ENCODE peak calls at places on chromosomes 3 and 15, in seven cellular contexts. One of them, this sample, is unnamed.

GRCh38 chr3:54574906-54575305 is 353.0 kb downstream of the LRTM1 start:
- DNase-seq in MM.1S: no peak
- DNase-seq in omental fat pad: no peak
- DNase-seq in breast epithelium: no peak
- DNase-seq in GM12864: no peak
- DNase-seq in BJ: no peak
- DNase-seq in fibroblast of pulmonary artery: no peak
- DNase-seq in this sample: no peak

GRCh38 chr3:18425641-18426403 is 683 bp upstream of the SATB1 start:
- DNase-seq in MM.1S: no peak
- DNase-seq in omental fat pad: no peak
- DNase-seq in breast epithelium: peak; percentile 54
- DNase-seq in GM12864: no peak
- DNase-seq in BJ: no peak
- DNase-seq in fibroblast of pulmonary artery: peak; percentile 5
- DNase-seq in this sample: no peak

GRCh38 chr3:58216496-58217197 is 5.9 kb upstream of the DNASE1L3 start:
- DNase-seq in MM.1S: no peak
- DNase-seq in omental fat pad: no peak
- DNase-seq in breast epithelium: no peak
- DNase-seq in GM12864: no peak
- DNase-seq in BJ: no peak
- DNase-seq in fibroblast of pulmonary artery: no peak
- DNase-seq in this sample: no peak

GRCh38 chr3:37729119-37729518 is 132.6 kb upstream of the CTDSPL start:
- DNase-seq in MM.1S: no peak
- DNase-seq in omental fat pad: no peak
- DNase-seq in breast epithelium: no peak
- DNase-seq in GM12864: no peak
- DNase-seq in BJ: no peak
- DNase-seq in fibroblast of pulmonary artery: peak; percentile 15
- DNase-seq in this sample: peak; percentile 27

GRCh38 chr15:58306591-58307312 is 125.0 kb upstream of the LIPC start:
- DNase-seq in MM.1S: no peak
- DNase-seq in omental fat pad: no peak
- DNase-seq in breast epithelium: no peak
- DNase-seq in GM12864: no peak
- DNase-seq in BJ: no peak
- DNase-seq in fibroblast of pulmonary artery: peak; percentile 31
- DNase-seq in this sample: no peak

GRCh38 chr3:41581700-41582099 is 380.2 kb downstream of the ULK4 start:
- DNase-seq in MM.1S: peak; percentile 74
- DNase-seq in omental fat pad: no peak
- DNase-seq in breast epithelium: no peak
- DNase-seq in GM12864: peak; percentile 77
- DNase-seq in BJ: no peak
- DNase-seq in fibroblast of pulmonary artery: no peak
- DNase-seq in this sample: no peak

GRCh38 chr3:105349988-105350387 is 16.7 kb upstream of the ALCAM start:
- DNase-seq in MM.1S: no peak
- DNase-seq in omental fat pad: no peak
- DNase-seq in breast epithelium: no peak
- DNase-seq in GM12864: no peak
- DNase-seq in BJ: no peak
- DNase-seq in fibroblast of pulmonary artery: no peak
- DNase-seq in this sample: no peak

GRCh38 chr3:62876064-62876463 is 848 bp upstream of the CADPS start:
- DNase-seq in MM.1S: peak; percentile 80
- DNase-seq in omental fat pad: no peak
- DNase-seq in breast epithelium: no peak
- DNase-seq in GM12864: no peak
- DNase-seq in BJ: no peak
- DNase-seq in fibroblast of pulmonary artery: peak; percentile 60
- DNase-seq in this sample: peak; percentile 42

GRCh38 chr3:141797819-141798405 is 34.7 kb downstream of the GRK7 start:
- DNase-seq in MM.1S: no peak
- DNase-seq in omental fat pad: no peak
- DNase-seq in breast epithelium: no peak
- DNase-seq in GM12864: no peak
- DNase-seq in BJ: no peak
- DNase-seq in fibroblast of pulmonary artery: no peak
- DNase-seq in this sample: no peak

GRCh38 chr3:40615110-40615915 is 90.6 kb downstream of the ZNF621 start:
- DNase-seq in MM.1S: no peak
- DNase-seq in omental fat pad: no peak
- DNase-seq in breast epithelium: no peak
- DNase-seq in GM12864: no peak
- DNase-seq in BJ: no peak
- DNase-seq in fibroblast of pulmonary artery: no peak
- DNase-seq in this sample: no peak

GRCh38 chr3:28916713-28917499 is 364.0 kb upstream of the RBMS3 start:
- DNase-seq in MM.1S: peak; percentile 95
- DNase-seq in omental fat pad: no peak
- DNase-seq in breast epithelium: no peak
- DNase-seq in GM12864: peak; percentile 60
- DNase-seq in BJ: no peak
- DNase-seq in fibroblast of pulmonary artery: peak; percentile 89
- DNase-seq in this sample: peak; percentile 80

GRCh38 chr3:11556851-11557644 is 86.7 kb downstream of the VGLL4 start:
- DNase-seq in MM.1S: no peak
- DNase-seq in omental fat pad: no peak
- DNase-seq in breast epithelium: peak; percentile 48
- DNase-seq in GM12864: no peak
- DNase-seq in BJ: no peak
- DNase-seq in fibroblast of pulmonary artery: peak; percentile 86
- DNase-seq in this sample: peak; percentile 97

GRCh38 chr3:126525853-126526667 is 2.1 kb downstream of the CHST13 start:
- DNase-seq in MM.1S: no peak
- DNase-seq in omental fat pad: no peak
- DNase-seq in breast epithelium: no peak
- DNase-seq in GM12864: no peak
- DNase-seq in BJ: no peak
- DNase-seq in fibroblast of pulmonary artery: no peak
- DNase-seq in this sample: no peak

GRCh38 chr3:76369170-76369569 is 583.8 kb upstream of the ZNF717 start:
- DNase-seq in MM.1S: no peak
- DNase-seq in omental fat pad: no peak
- DNase-seq in breast epithelium: no peak
- DNase-seq in GM12864: no peak
- DNase-seq in BJ: no peak
- DNase-seq in fibroblast of pulmonary artery: peak; percentile 7
- DNase-seq in this sample: peak; percentile 48

GRCh38 chr3:173066044-173066679 is 74.9 kb downstream of the SPATA16 start:
- DNase-seq in MM.1S: peak; percentile 58
- DNase-seq in omental fat pad: no peak
- DNase-seq in breast epithelium: no peak
- DNase-seq in GM12864: no peak
- DNase-seq in BJ: no peak
- DNase-seq in fibroblast of pulmonary artery: peak; percentile 81
- DNase-seq in this sample: peak; percentile 11

GRCh38 chr15:38202356-38202755 is 50.3 kb upstream of the SPRED1 start:
- DNase-seq in MM.1S: no peak
- DNase-seq in omental fat pad: no peak
- DNase-seq in breast epithelium: no peak
- DNase-seq in GM12864: no peak
- DNase-seq in BJ: no peak
- DNase-seq in fibroblast of pulmonary artery: no peak
- DNase-seq in this sample: no peak

GRCh38 chr3:17115186-17115585 is 230.4 kb downstream of the PLCL2 start:
- DNase-seq in MM.1S: no peak
- DNase-seq in omental fat pad: no peak
- DNase-seq in breast epithelium: no peak
- DNase-seq in GM12864: no peak
- DNase-seq in BJ: no peak
- DNase-seq in fibroblast of pulmonary artery: peak; percentile 48
- DNase-seq in this sample: peak; percentile 9

GRCh38 chr3:112672716-112673506 is 32.0 kb upstream of the CCDC80 start:
- DNase-seq in MM.1S: no peak
- DNase-seq in omental fat pad: no peak
- DNase-seq in breast epithelium: no peak
- DNase-seq in GM12864: no peak
- DNase-seq in BJ: no peak
- DNase-seq in fibroblast of pulmonary artery: no peak
- DNase-seq in this sample: no peak

GRCh38 chr15:74889390-74889881 is 406 bp upstream of the MPI start:
- DNase-seq in MM.1S: no peak
- DNase-seq in omental fat pad: no peak
- DNase-seq in breast epithelium: no peak
- DNase-seq in GM12864: no peak
- DNase-seq in BJ: no peak
- DNase-seq in fibroblast of pulmonary artery: peak; percentile 38
- DNase-seq in this sample: peak; percentile 29

GRCh38 chr15:48696627-48697312 is 51.3 kb upstream of the FBN1 start:
- DNase-seq in MM.1S: no peak
- DNase-seq in omental fat pad: no peak
- DNase-seq in breast epithelium: no peak
- DNase-seq in GM12864: no peak
- DNase-seq in BJ: no peak
- DNase-seq in fibroblast of pulmonary artery: peak; percentile 35
- DNase-seq in this sample: peak; percentile 61

DNA sequence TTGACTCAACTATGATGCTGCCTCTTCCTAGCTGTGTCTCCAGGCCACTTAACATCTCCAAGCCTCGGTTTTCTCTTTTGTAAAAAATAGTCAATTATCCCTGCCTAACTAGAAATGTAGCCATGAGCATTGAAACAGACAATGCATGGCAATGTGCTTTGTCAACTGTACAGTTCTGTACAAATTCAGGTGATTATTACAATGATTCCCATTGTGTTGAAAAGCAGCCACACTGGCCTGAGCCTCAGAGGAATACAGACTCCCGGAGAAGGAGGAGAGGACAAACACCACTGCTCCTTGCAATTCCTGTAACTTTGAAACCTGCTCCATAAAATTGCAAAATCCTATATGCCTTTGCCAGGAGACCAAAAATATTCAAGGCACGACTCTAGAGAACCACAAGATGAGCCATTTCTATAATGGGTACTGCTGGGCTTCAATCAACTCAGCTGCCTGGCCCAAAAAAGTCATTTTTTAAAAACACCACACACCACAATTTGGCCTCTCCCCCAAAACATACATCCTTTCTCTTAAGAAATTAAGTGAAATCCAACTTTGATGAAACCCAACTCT is 28.6 kb downstream of the DAPK2 start:
- DNase-seq in MM.1S: no peak
- DNase-seq in omental fat pad: no peak
- DNase-seq in breast epithelium: no peak
- DNase-seq in GM12864: no peak
- DNase-seq in BJ: no peak
- DNase-seq in fibroblast of pulmonary artery: no peak
- DNase-seq in this sample: no peak
- TF ChIP-seq CTCF in MM.1S: no peak
- TF ChIP-seq CTCF in omental fat pad: no peak
- TF ChIP-seq CTCF in breast epithelium: no peak
- TF ChIP-seq CTCF in GM12864: no peak
- TF ChIP-seq CTCF in BJ: no peak
- TF ChIP-seq CTCF in fibroblast of pulmonary artery: no peak
- TF ChIP-seq CTCF in this sample: no peak

GRCh38 chr15:98382139-98382538 is 266.2 kb upstream of the IGF1R start:
- DNase-seq in MM.1S: no peak
- DNase-seq in omental fat pad: no peak
- DNase-seq in breast epithelium: no peak
- DNase-seq in GM12864: no peak
- DNase-seq in BJ: no peak
- DNase-seq in fibroblast of pulmonary artery: no peak
- DNase-seq in this sample: no peak
- TF ChIP-seq CTCF in MM.1S: no peak
- TF ChIP-seq CTCF in omental fat pad: no peak
- TF ChIP-seq CTCF in breast epithelium: no peak
- TF ChIP-seq CTCF in GM12864: no peak
- TF ChIP-seq CTCF in BJ: no peak
- TF ChIP-seq CTCF in fibroblast of pulmonary artery: no peak
- TF ChIP-seq CTCF in this sample: no peak

GRCh38 chr3:69787436-69788168 is 48.3 kb downstream of the MITF start:
- DNase-seq in MM.1S: no peak
- DNase-seq in omental fat pad: no peak
- DNase-seq in breast epithelium: no peak
- DNase-seq in GM12864: no peak
- DNase-seq in BJ: no peak
- DNase-seq in fibroblast of pulmonary artery: peak; percentile 61
- DNase-seq in this sample: peak; percentile 72

GRCh38 chr3:69786854-69787253 is 47.6 kb downstream of the MITF start:
- DNase-seq in MM.1S: no peak
- DNase-seq in omental fat pad: no peak
- DNase-seq in breast epithelium: no peak
- DNase-seq in GM12864: no peak
- DNase-seq in BJ: no peak
- DNase-seq in fibroblast of pulmonary artery: no peak
- DNase-seq in this sample: no peak

GRCh38 chr3:69791111-69791510 is 51.8 kb downstream of the MITF start:
- DNase-seq in MM.1S: no peak
- DNase-seq in omental fat pad: peak; percentile 60
- DNase-seq in breast epithelium: no peak
- DNase-seq in GM12864: no peak
- DNase-seq in BJ: no peak
- DNase-seq in fibroblast of pulmonary artery: peak; percentile 83
- DNase-seq in this sample: peak; percentile 81

GRCh38 chr3:69791919-69792399 is 52.7 kb downstream of the MITF start:
- DNase-seq in MM.1S: no peak
- DNase-seq in omental fat pad: no peak
- DNase-seq in breast epithelium: no peak
- DNase-seq in GM12864: no peak
- DNase-seq in BJ: no peak
- DNase-seq in fibroblast of pulmonary artery: peak; percentile 49
- DNase-seq in this sample: peak; percentile 56
- TF ChIP-seq CTCF in MM.1S: peak; percentile 25
- TF ChIP-seq CTCF in omental fat pad: no peak
- TF ChIP-seq CTCF in breast epithelium: no peak
- TF ChIP-seq CTCF in GM12864: peak; percentile 12
- TF ChIP-seq CTCF in BJ: peak; percentile 59
- TF ChIP-seq CTCF in fibroblast of pulmonary artery: peak; percentile 35
- TF ChIP-seq CTCF in this sample: peak; percentile 35

DNA sequence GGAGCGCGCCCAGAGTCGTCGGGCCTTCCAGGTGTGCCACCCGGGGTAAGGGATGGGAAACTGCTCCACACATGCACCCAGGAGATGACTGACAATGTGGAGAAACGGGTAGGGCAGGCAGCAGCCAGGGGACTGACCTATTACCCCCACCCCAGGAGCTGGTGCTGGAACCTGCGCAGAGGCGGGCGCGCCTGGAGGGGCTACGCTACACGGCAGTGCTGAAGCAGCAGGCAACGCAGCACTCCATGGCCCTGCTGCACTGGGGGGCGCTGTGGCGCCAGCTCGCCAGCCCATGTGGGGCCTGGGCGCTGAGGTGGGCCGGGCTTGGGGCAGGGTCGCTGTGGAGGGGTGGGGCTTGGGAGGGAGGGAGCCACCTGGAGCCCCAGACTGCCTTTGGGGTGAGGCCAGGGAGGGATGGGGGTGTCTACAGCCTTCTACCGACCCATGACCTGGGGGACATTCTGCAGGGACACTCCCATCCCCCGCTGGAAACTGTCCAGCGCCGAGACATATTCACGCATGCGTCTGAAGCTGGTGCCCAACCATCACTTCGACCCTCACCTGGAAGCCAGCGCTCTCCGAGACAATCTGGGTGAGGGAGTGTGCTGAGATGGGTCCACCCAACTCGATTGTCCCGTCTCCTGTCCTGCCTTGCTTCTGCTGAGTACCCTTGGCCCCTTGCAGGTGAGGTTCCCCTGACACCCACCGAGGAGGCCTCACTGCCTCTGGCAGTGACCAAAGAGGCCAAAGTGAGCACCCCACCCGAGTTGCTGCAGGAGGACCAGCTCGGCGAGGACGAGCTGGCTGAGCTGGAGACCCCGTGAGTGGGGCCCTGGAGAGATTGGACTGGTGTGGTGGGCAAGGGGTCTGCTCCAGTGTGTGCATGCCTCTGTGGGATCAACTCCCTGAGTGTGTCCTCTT is 23.3 kb downstream of the NBEAL2 start:
- DNase-seq in MM.1S: no peak
- DNase-seq in omental fat pad: no peak
- DNase-seq in breast epithelium: peak; percentile 44
- DNase-seq in GM12864: no peak
- DNase-seq in BJ: no peak
- DNase-seq in fibroblast of pulmonary artery: no peak
- DNase-seq in this sample: no peak
- TF ChIP-seq CTCF in MM.1S: no peak
- TF ChIP-seq CTCF in omental fat pad: no peak
- TF ChIP-seq CTCF in breast epithelium: no peak
- TF ChIP-seq CTCF in GM12864: no peak
- TF ChIP-seq CTCF in BJ: no peak
- TF ChIP-seq CTCF in fibroblast of pulmonary artery: peak; percentile 2
- TF ChIP-seq CTCF in this sample: peak; percentile 24

This sample was measured in brain microvascular endothelial cell.